ENCODE peak calls at places on chromosomes 2 and 18, in five cellular contexts. T is HTR-8/SVneo, X is neural crest cell, R is NCI-H2029, K is activated T-cell treated with anti-CD3 and anti-CD28 coated beads for 48 hours. H is an unnamed sample.

GRCh38 chr2:213834331-213834730 is 550.1 kb downstream of the SPAG16 start:
- DNase-seq in T (peak), X (no peak), R (no peak), K (no peak), H (no peak)

GRCh38 chr2:241774419-241775222 is 2.0 kb upstream of the GAL3ST2 start:
- DNase-seq in T (no peak), X (no peak), R (no peak), K (no peak), H (peak)

GRCh38 chr2:24008672-24009366 is 1.1 kb upstream of the MFSD2B start:
- DNase-seq in T (no peak), X (no peak), R (no peak), K (no peak), H (no peak)

GRCh38 chr2:112033600-112033999 is 21.5 kb upstream of the TMEM87B start:
- DNase-seq in T (no peak), X (no peak), R (no peak), K (no peak), H (no peak)

GRCh38 chr2:241323777-241324176 is 8.1 kb downstream of the SEPTIN2 start:
- DNase-seq in T (no peak), X (no peak), R (no peak), K (no peak), H (no peak)

GRCh38 chr2:20543579-20543887 is 96.7 kb downstream of the RHOB start:
- DNase-seq in T (no peak), X (no peak), R (no peak), K (no peak), H (no peak)

GRCh38 chr2:41847744-41848441 is 199.9 kb upstream of the PKDCC start:
- DNase-seq in T (no peak), X (no peak), R (peak), K (no peak), H (no peak)

GRCh38 chr18:74249181-74249968 is 42.4 kb downstream of the CYB5A start:
- DNase-seq in T (no peak), X (no peak), R (no peak), K (no peak), H (no peak)

GRCh38 chr18:49274188-49274714 is 186.2 kb downstream of the DYM start:
- DNase-seq in T (no peak), X (no peak), R (no peak), K (no peak), H (no peak)

GRCh38 chr2:41981417-41981816 is 66.4 kb upstream of the PKDCC start:
- DNase-seq in T (no peak), X (no peak), R (no peak), K (no peak), H (no peak)

GRCh38 chr18:7812431-7813063 is 245.4 kb downstream of the PTPRM start:
- DNase-seq in T (peak), X (no peak), R (no peak), K (no peak), H (no peak)

GRCh38 chr2:41197781-41198180 is 745.9 kb upstream of the SLC8A1 start:
- DNase-seq in T (no peak), X (no peak), R (no peak), K (no peak), H (no peak)

GRCh38 chr2:127532296-127532695 is 3.2 kb upstream of the MYO7B start:
- DNase-seq in T (no peak), X (no peak), R (no peak), K (no peak), H (no peak)

GRCh38 chr2:186515376-186515775 is 29.3 kb downstream of the ZC3H15 start:
- DNase-seq in T (no peak), X (no peak), R (no peak), K (no peak), H (no peak)

GRCh38 chr18:48826271-48826670 is 124.5 kb downstream of the SMAD7 start:
- DNase-seq in T (no peak), X (no peak), R (no peak), K (no peak), H (no peak)

GRCh38 chr2:168470880-168471475 is 14.9 kb downstream of the CERS6 start:
- DNase-seq in T (no peak), X (no peak), R (no peak), K (no peak), H (peak)

GRCh38 chr2:95275601-95276243 is 1.5 kb downstream of the PROM2 start:
- DNase-seq in T (no peak), X (no peak), R (no peak), K (no peak), H (no peak)

GRCh38 chr2:8329660-8330622 is 351.9 kb upstream of the ID2 start:
- DNase-seq in T (no peak), X (no peak), R (no peak), K (no peak), H (no peak)

GRCh38 chr2:50346586-50347351 is 685.2 kb downstream of the NRXN1 start:
- DNase-seq in T (no peak), X (peak), R (no peak), K (no peak), H (no peak)

GRCh38 chr2:144322379-144322778 is 197.5 kb downstream of the ZEB2 start:
- DNase-seq in T (no peak), X (no peak), R (no peak), K (no peak), H (no peak)

GRCh38 chr2:216765810-216766259 is 70.5 kb upstream of the IGFBP5 start:
- DNase-seq in T (no peak), X (peak), R (no peak), K (no peak), H (peak)

GRCh38 chr18:33594799-33595198 is 16.8 kb downstream of the ASXL3 start:
- DNase-seq in T (no peak), X (no peak), R (no peak), K (no peak), H (no peak)

H was measured in NCI-H1092 treated with DMSO at 0.1 percent for 48 hours.